ENCODE peak calls at places on chromosome 11, in six cellular contexts. X, T, W, K, Z and R are unnamed samples.

GRCh38 chr11:2204361-2205213 is 33.0 kb upstream of the TH start:
- DNase-seq in X (no peak), T (no peak), W (no peak), K (peak), Z (peak), R (no peak)

GRCh38 chr11:57527056-57527631 is 3.4 kb downstream of the TIMM10 start:
- DNase-seq in X (peak), T (peak), W (peak), K (peak), Z (peak), R (peak)

GRCh38 chr11:47943721-47944554 is 36.4 kb upstream of the PTPRJ start:
- DNase-seq in X (no peak), T (no peak), W (no peak), K (no peak), Z (no peak), R (no peak)

GRCh38 chr11:101567086-101567485 is 16.7 kb downstream of the TRPC6 start:
- DNase-seq in X (no peak), T (no peak), W (no peak), K (no peak), Z (no peak), R (no peak)

GRCh38 chr11:123219066-123219697 is 24.1 kb upstream of the CLMP start:
- DNase-seq in X (no peak), T (no peak), W (no peak), K (no peak), Z (no peak), R (no peak)

GRCh38 chr11:19777342-19778102 is 64.9 kb downstream of the NAV2 start:
- DNase-seq in X (no peak), T (no peak), W (peak), K (no peak), Z (peak), R (no peak)

GRCh38 chr11:74535371-74536118 is 42.0 kb upstream of the LIPT2 start:
- DNase-seq in X (no peak), T (no peak), W (no peak), K (no peak), Z (no peak), R (no peak)

GRCh38 chr11:112322173-112322813 is 61.6 kb upstream of the PLET1 start:
- DNase-seq in X (no peak), T (no peak), W (no peak), K (no peak), Z (no peak), R (no peak)

GRCh38 chr11:118401880-118402590 is 629 bp downstream of the ATP5MG start:
- DNase-seq in X (no peak), T (no peak), W (peak), K (no peak), Z (no peak), R (no peak)

GRCh38 chr11:119540370-119541125 is 117.6 kb upstream of the THY1 start:
- DNase-seq in X (no peak), T (no peak), W (no peak), K (peak), Z (no peak), R (no peak)

GRCh38 chr11:76510060-76511047 is 65.5 kb downstream of the EMSY start:
- DNase-seq in X (no peak), T (no peak), W (no peak), K (no peak), Z (no peak), R (no peak)

GRCh38 chr11:61949169-61950034 is 749 bp upstream of the BEST1 start:
- DNase-seq in X (no peak), T (no peak), W (no peak), K (no peak), Z (peak), R (peak)

GRCh38 chr11:3050386-3051325 is 6.6 kb downstream of the CARS1 start:
- DNase-seq in X (no peak), T (no peak), W (no peak), K (no peak), Z (no peak), R (no peak)

GRCh38 chr11:93476796-93477195 is 66.4 kb downstream of the SMCO4 start:
- DNase-seq in X (no peak), T (no peak), W (peak), K (no peak), Z (no peak), R (no peak)

GRCh38 chr11:132686827-132687370 is 845.4 kb downstream of the OPCML start:
- DNase-seq in X (no peak), T (no peak), W (no peak), K (no peak), Z (no peak), R (no peak)